ENCODE peak calls at places on chromosome 1, in ten cellular contexts. One of them, this sample, is unnamed.

GRCh38 chr1:61334718-61335589 is 252.6 kb downstream of the NFIA start:
- DNase-seq in pancreas: no peak
- DNase-seq in sigmoid colon: peak; percentile 85
- DNase-seq in tibial nerve: no peak
- DNase-seq in astrocyte: no peak
- DNase-seq in Peyer's patch: no peak
- DNase-seq in Caco-2: no peak
- DNase-seq in heart left ventricle: peak; percentile 68
- DNase-seq in adrenal gland: peak; percentile 75
- DNase-seq in BE2C: peak; percentile 80
- DNase-seq in this sample: no peak

GRCh38 chr1:12654004-12654567 is 10.2 kb downstream of the AADACL4 start:
- DNase-seq in adrenal gland: no peak
- DNase-seq in astrocyte: peak; percentile 29
- DNase-seq in sigmoid colon: no peak
- DNase-seq in heart left ventricle: no peak
- DNase-seq in Peyer's patch: no peak
- DNase-seq in pancreas: no peak
- DNase-seq in tibial nerve: no peak
- DNase-seq in BE2C: no peak
- DNase-seq in Caco-2: peak; percentile 14
- DNase-seq in this sample: no peak

GRCh38 chr1:67760030-67760821 is 73.0 kb downstream of the GNG12 start:
- DNase-seq in Caco-2: peak; percentile 74
- DNase-seq in adrenal gland: peak; percentile 87
- DNase-seq in tibial nerve: peak; percentile 55
- DNase-seq in BE2C: peak; percentile 45
- DNase-seq in Peyer's patch: peak; percentile 74
- DNase-seq in sigmoid colon: no peak
- DNase-seq in astrocyte: peak; percentile 88
- DNase-seq in heart left ventricle: peak; percentile 51
- DNase-seq in pancreas: no peak
- DNase-seq in this sample: peak; percentile 75

GRCh38 chr1:60866884-60867648 is 215.3 kb upstream of the NFIA start:
- DNase-seq in BE2C: no peak
- DNase-seq in astrocyte: no peak
- DNase-seq in tibial nerve: no peak
- DNase-seq in Peyer's patch: no peak
- DNase-seq in pancreas: no peak
- DNase-seq in heart left ventricle: no peak
- DNase-seq in sigmoid colon: no peak
- DNase-seq in Caco-2: no peak
- DNase-seq in adrenal gland: no peak
- DNase-seq in this sample: no peak

GRCh38 chr1:22976461-22977243 is 4.0 kb upstream of the LACTBL1 start:
- DNase-seq in tibial nerve: no peak
- DNase-seq in pancreas: peak; percentile 68
- DNase-seq in astrocyte: peak; percentile 72
- DNase-seq in BE2C: peak; percentile 71
- DNase-seq in Peyer's patch: peak; percentile 70
- DNase-seq in Caco-2: peak; percentile 72
- DNase-seq in adrenal gland: peak; percentile 91
- DNase-seq in heart left ventricle: peak; percentile 35
- DNase-seq in sigmoid colon: peak; percentile 68
- DNase-seq in this sample: peak; percentile 73

GRCh38 chr1:216855810-216856209 is 132.6 kb upstream of the ESRRG start:
- DNase-seq in adrenal gland: no peak
- DNase-seq in heart left ventricle: no peak
- DNase-seq in tibial nerve: no peak
- DNase-seq in astrocyte: no peak
- DNase-seq in pancreas: no peak
- DNase-seq in Peyer's patch: no peak
- DNase-seq in BE2C: no peak
- DNase-seq in Caco-2: no peak
- DNase-seq in sigmoid colon: no peak
- DNase-seq in this sample: no peak

GRCh38 chr1:199574949-199575348 is 452.6 kb upstream of the NR5A2 start:
- DNase-seq in heart left ventricle: no peak
- DNase-seq in tibial nerve: no peak
- DNase-seq in pancreas: no peak
- DNase-seq in Peyer's patch: no peak
- DNase-seq in adrenal gland: no peak
- DNase-seq in astrocyte: no peak
- DNase-seq in BE2C: no peak
- DNase-seq in sigmoid colon: no peak
- DNase-seq in Caco-2: no peak
- DNase-seq in this sample: no peak

GRCh38 chr1:85128296-85128695 is 72.5 kb downstream of the SYDE2 start:
- DNase-seq in pancreas: no peak
- DNase-seq in Peyer's patch: no peak
- DNase-seq in heart left ventricle: no peak
- DNase-seq in adrenal gland: no peak
- DNase-seq in tibial nerve: no peak
- DNase-seq in sigmoid colon: no peak
- DNase-seq in BE2C: no peak
- DNase-seq in Caco-2: no peak
- DNase-seq in astrocyte: no peak
- DNase-seq in this sample: no peak

GRCh38 chr1:216222302-216222701 is 200.9 kb downstream of the USH2A start:
- DNase-seq in heart left ventricle: no peak
- DNase-seq in sigmoid colon: no peak
- DNase-seq in Peyer's patch: no peak
- DNase-seq in pancreas: no peak
- DNase-seq in astrocyte: no peak
- DNase-seq in adrenal gland: no peak
- DNase-seq in tibial nerve: no peak
- DNase-seq in BE2C: no peak
- DNase-seq in Caco-2: no peak
- DNase-seq in this sample: no peak

GRCh38 chr1:214801191-214801590 is 198.2 kb downstream of the CENPF start:
- DNase-seq in heart left ventricle: no peak
- DNase-seq in pancreas: no peak
- DNase-seq in tibial nerve: no peak
- DNase-seq in adrenal gland: no peak
- DNase-seq in Peyer's patch: no peak
- DNase-seq in sigmoid colon: no peak
- DNase-seq in astrocyte: no peak
- DNase-seq in BE2C: no peak
- DNase-seq in Caco-2: no peak
- DNase-seq in this sample: no peak

GRCh38 chr1:145696630-145696960 is 10.6 kb downstream of the PDZK1 start:
- DNase-seq in astrocyte: no peak
- DNase-seq in BE2C: no peak
- DNase-seq in heart left ventricle: no peak
- DNase-seq in adrenal gland: no peak
- DNase-seq in Peyer's patch: no peak
- DNase-seq in sigmoid colon: no peak
- DNase-seq in tibial nerve: no peak
- DNase-seq in pancreas: no peak
- DNase-seq in Caco-2: no peak
- DNase-seq in this sample: no peak

DNA sequence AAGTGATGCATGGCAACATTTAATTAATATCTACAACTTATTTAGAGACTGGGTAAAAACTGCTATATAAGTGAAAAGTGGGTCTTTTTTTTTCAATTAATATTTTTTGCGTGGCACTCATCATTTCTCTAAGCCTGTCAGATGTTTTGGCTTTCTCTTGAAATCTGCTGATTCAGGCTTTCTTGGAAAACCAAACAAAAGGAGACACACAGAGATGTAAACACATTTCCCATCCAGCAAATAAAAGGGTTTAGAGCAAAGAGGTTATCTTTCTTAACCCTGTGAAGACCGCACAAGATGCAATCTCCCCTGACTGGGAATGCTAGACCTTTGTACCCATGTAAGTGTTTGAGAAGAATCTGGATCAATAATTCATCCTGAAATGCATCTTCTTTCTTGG is 48.7 kb upstream of the PLXNA2 start:
- DNase-seq in heart left ventricle: no peak
- DNase-seq in Caco-2: no peak
- DNase-seq in Peyer's patch: no peak
- DNase-seq in sigmoid colon: no peak
- DNase-seq in tibial nerve: no peak
- DNase-seq in pancreas: no peak
- DNase-seq in BE2C: no peak
- DNase-seq in astrocyte: no peak
- DNase-seq in adrenal gland: no peak
- DNase-seq in this sample: no peak
- TF ChIP-seq CTCF in heart left ventricle: no peak
- TF ChIP-seq CTCF in Caco-2: no peak
- TF ChIP-seq CTCF in Peyer's patch: no peak
- TF ChIP-seq CTCF in sigmoid colon: no peak
- TF ChIP-seq CTCF in tibial nerve: no peak
- TF ChIP-seq CTCF in pancreas: no peak
- TF ChIP-seq CTCF in BE2C: no peak
- TF ChIP-seq CTCF in astrocyte: no peak
- TF ChIP-seq CTCF in adrenal gland: no peak
- TF ChIP-seq CTCF in this sample: no peak

GRCh38 chr1:21238141-21238800 is 52.0 kb downstream of the ECE1 start:
- DNase-seq in pancreas: no peak
- DNase-seq in tibial nerve: no peak
- DNase-seq in adrenal gland: no peak
- DNase-seq in BE2C: no peak
- DNase-seq in Caco-2: no peak
- DNase-seq in astrocyte: no peak
- DNase-seq in sigmoid colon: no peak
- DNase-seq in Peyer's patch: no peak
- DNase-seq in heart left ventricle: no peak
- DNase-seq in this sample: no peak
- H3K36me3 ChIP-seq in pancreas: no peaks in the 10 kb centered on the region
- H3K36me3 ChIP-seq in tibial nerve: no peaks in the 10 kb centered on the region
- H3K36me3 ChIP-seq in adrenal gland: no peaks in the 10 kb centered on the region
- H3K36me3 ChIP-seq in BE2C: peaks cover 5% of the 10 kb centered on the region
- H3K36me3 ChIP-seq in Caco-2: no peaks in the 10 kb centered on the region
- H3K36me3 ChIP-seq in astrocyte: peaks cover 30% of the 10 kb centered on the region
- H3K36me3 ChIP-seq in sigmoid colon: peaks cover 100% of the 10 kb centered on the region
- H3K36me3 ChIP-seq in Peyer's patch: peaks cover 95% of the 10 kb centered on the region
- H3K36me3 ChIP-seq in heart left ventricle: peaks cover 99% of the 10 kb centered on the region
- H3K36me3 ChIP-seq in this sample: no peaks in the 10 kb centered on the region

GRCh38 chr1:230858918-230859819 is 9.2 kb downstream of the C1orf198 start:
- DNase-seq in Caco-2: no peak
- DNase-seq in tibial nerve: peak; percentile 35
- DNase-seq in sigmoid colon: no peak
- DNase-seq in BE2C: no peak
- DNase-seq in heart left ventricle: no peak
- DNase-seq in adrenal gland: peak; percentile 67
- DNase-seq in pancreas: no peak
- DNase-seq in astrocyte: peak; percentile 92
- DNase-seq in Peyer's patch: no peak
- DNase-seq in this sample: no peak

GRCh38 chr1:230860617-230861384 is 7.5 kb downstream of the C1orf198 start:
- DNase-seq in Caco-2: no peak
- DNase-seq in BE2C: no peak
- DNase-seq in adrenal gland: no peak
- DNase-seq in tibial nerve: no peak
- DNase-seq in pancreas: no peak
- DNase-seq in astrocyte: no peak
- DNase-seq in heart left ventricle: no peak
- DNase-seq in Peyer's patch: no peak
- DNase-seq in sigmoid colon: no peak
- DNase-seq in this sample: no peak

GRCh38 chr1:230861970-230862595 is 6.2 kb downstream of the C1orf198 start:
- DNase-seq in sigmoid colon: no peak
- DNase-seq in astrocyte: peak; percentile 44
- DNase-seq in adrenal gland: peak; percentile 59
- DNase-seq in Caco-2: no peak
- DNase-seq in heart left ventricle: no peak
- DNase-seq in pancreas: no peak
- DNase-seq in tibial nerve: no peak
- DNase-seq in BE2C: no peak
- DNase-seq in Peyer's patch: no peak
- DNase-seq in this sample: no peak

GRCh38 chr1:230863449-230863848 is 4.9 kb downstream of the C1orf198 start:
- DNase-seq in tibial nerve: no peak
- DNase-seq in Peyer's patch: no peak
- DNase-seq in Caco-2: peak; percentile 81
- DNase-seq in sigmoid colon: no peak
- DNase-seq in astrocyte: no peak
- DNase-seq in adrenal gland: no peak
- DNase-seq in pancreas: peak; percentile 68
- DNase-seq in heart left ventricle: no peak
- DNase-seq in BE2C: no peak
- DNase-seq in this sample: no peak

GRCh38 chr1:230861489-230861888 is 6.8 kb downstream of the C1orf198 start:
- DNase-seq in adrenal gland: no peak
- DNase-seq in sigmoid colon: no peak
- DNase-seq in Caco-2: no peak
- DNase-seq in heart left ventricle: no peak
- DNase-seq in astrocyte: no peak
- DNase-seq in BE2C: no peak
- DNase-seq in Peyer's patch: no peak
- DNase-seq in tibial nerve: no peak
- DNase-seq in pancreas: no peak
- DNase-seq in this sample: no peak
- TF ChIP-seq CTCF in adrenal gland: no peak
- TF ChIP-seq CTCF in sigmoid colon: no peak
- TF ChIP-seq CTCF in Caco-2: no peak
- TF ChIP-seq CTCF in heart left ventricle: no peak
- TF ChIP-seq CTCF in astrocyte: peak; percentile 4
- TF ChIP-seq CTCF in BE2C: peak; percentile 15
- TF ChIP-seq CTCF in Peyer's patch: no peak
- TF ChIP-seq CTCF in tibial nerve: no peak
- TF ChIP-seq CTCF in pancreas: no peak
- TF ChIP-seq CTCF in this sample: no peak

GRCh38 chr1:156944848-156945247 is 24.4 kb downstream of the LRRC71 start:
- DNase-seq in pancreas: no peak
- DNase-seq in tibial nerve: no peak
- DNase-seq in Peyer's patch: no peak
- DNase-seq in adrenal gland: no peak
- DNase-seq in sigmoid colon: no peak
- DNase-seq in Caco-2: no peak
- DNase-seq in heart left ventricle: no peak
- DNase-seq in astrocyte: no peak
- DNase-seq in BE2C: no peak
- DNase-seq in this sample: no peak
- H3K36me3 ChIP-seq in pancreas: no peaks in the 10 kb centered on the region
- H3K36me3 ChIP-seq in tibial nerve: no peaks in the 10 kb centered on the region
- H3K36me3 ChIP-seq in Peyer's patch: peaks cover 99% of the 10 kb centered on the region
- H3K36me3 ChIP-seq in adrenal gland: no peaks in the 10 kb centered on the region
- H3K36me3 ChIP-seq in sigmoid colon: peaks cover 100% of the 10 kb centered on the region
- H3K36me3 ChIP-seq in Caco-2: peaks cover 3% of the 10 kb centered on the region
- H3K36me3 ChIP-seq in heart left ventricle: peaks cover 100% of the 10 kb centered on the region
- H3K36me3 ChIP-seq in astrocyte: peaks cover 24% of the 10 kb centered on the region
- H3K36me3 ChIP-seq in BE2C: peaks cover 56% of the 10 kb centered on the region
- H3K36me3 ChIP-seq in this sample: no peaks in the 10 kb centered on the region

GRCh38 chr1:47196622-47197021 is 6.8 kb upstream of the PDZK1IP1 start:
- DNase-seq in astrocyte: no peak
- DNase-seq in sigmoid colon: peak; percentile 35
- DNase-seq in heart left ventricle: no peak
- DNase-seq in adrenal gland: no peak
- DNase-seq in BE2C: no peak
- DNase-seq in tibial nerve: no peak
- DNase-seq in Peyer's patch: no peak
- DNase-seq in Caco-2: no peak
- DNase-seq in pancreas: no peak
- DNase-seq in this sample: no peak
- TF ChIP-seq CTCF in astrocyte: no peak
- TF ChIP-seq CTCF in sigmoid colon: no peak
- TF ChIP-seq CTCF in heart left ventricle: no peak
- TF ChIP-seq CTCF in adrenal gland: no peak
- TF ChIP-seq CTCF in BE2C: no peak
- TF ChIP-seq CTCF in tibial nerve: no peak
- TF ChIP-seq CTCF in Peyer's patch: no peak
- TF ChIP-seq CTCF in Caco-2: no peak
- TF ChIP-seq CTCF in pancreas: no peak
- TF ChIP-seq CTCF in this sample: no peak

This sample was measured in mucosa of descending colon.